ENCODE peak calls at places on chromosomes 2 and 18, in four cellular contexts. F, E, X and L are unnamed samples.

GRCh38 chr18:3998698-3999333 is 456.3 kb downstream of the DLGAP1 start:
- DNase-seq in X (no peak), F (no peak), E (no peak), L (peak)

GRCh38 chr2:97011977-97012569 is 25.7 kb upstream of the FAM178B start:
- DNase-seq in F (peak), E (no peak), X (no peak), L (peak)

GRCh38 chr2:147442766-147443165 is 402.1 kb upstream of the ACVR2A start:
- DNase-seq in F (no peak), X (no peak), E (no peak), L (no peak)

GRCh38 chr2:30934071-30934470 is 126.8 kb upstream of the CAPN13 start:
- DNase-seq in X (no peak), F (no peak), E (no peak), L (no peak)

GRCh38 chr2:23429036-23429435 is 44.1 kb downstream of the KLHL29 start:
- DNase-seq in E (no peak), F (no peak), X (no peak), L (no peak)

GRCh38 chr18:44770641-44771040 is 90.0 kb downstream of the SETBP1 start:
- DNase-seq in E (no peak), X (no peak), F (no peak), L (no peak)

GRCh38 chr2:174675615-174676014 is 78.0 kb upstream of the WIPF1 start:
- DNase-seq in F (no peak), E (no peak), X (no peak), L (no peak)

GRCh38 chr2:219274392-219274921 is 4.7 kb upstream of the DNAJB2 start:
- DNase-seq in E (no peak), X (peak), F (no peak), L (no peak)

GRCh38 chr2:11656671-11657101 is 13.3 kb downstream of the NTSR2 start:
- DNase-seq in X (no peak), F (peak), E (no peak), L (no peak)

GRCh38 chr2:39434233-39434897 is 2.7 kb downstream of the MAP4K3 start:
- DNase-seq in F (no peak), X (no peak), E (no peak), L (no peak)